ENCODE peak calls at places on chromosome 22, in four cellular contexts. I is GM12878, W is K562, X is HepG2. D is an unnamed sample.

GRCh38 chr22:41241133-41241676 is 474 bp upstream of the CHADL start:
- DNase-seq in W (no peak), I (no peak), X (no peak), D (no peak)

GRCh38 chr22:44351685-44352377 is 39.1 kb upstream of the SHISAL1 start:
- DNase-seq in I (no peak), X (no peak), W (no peak), D (no peak)

GRCh38 chr22:24592144-24592845 is 578 bp downstream of the LRRC75B start:
- DNase-seq in X (no peak), W (no peak), I (no peak), D (no peak)

GRCh38 chr22:41237036-41237706 is 3.6 kb downstream of the CHADL start:
- DNase-seq in I (no peak), W (no peak), X (no peak), D (no peak)

GRCh38 chr22:27397948-27398330 is 403.6 kb downstream of the MN1 start:
- DNase-seq in X (no peak), I (no peak), W (no peak), D (no peak)

GRCh38 chr22:21569459-21570161 is 2.1 kb downstream of the UBE2L3 start:
- DNase-seq in X (no peak), I (no peak), W (no peak), D (no peak)

GRCh38 chr22:28341001-28341400 is 338.6 kb downstream of the TTC28 start:
- DNase-seq in I (no peak), W (no peak), X (no peak), D (no peak)

GRCh38 chr22:27980424-27981148 is 61.5 kb upstream of the PITPNB start:
- DNase-seq in I (no peak), W (no peak), X (no peak), D (no peak)

GRCh38 chr22:49853981-49854791 is 542 bp downstream of the ZBED4 start:
- DNase-seq in X (no peak), W (peak; percentile 19), I (no peak), D (peak; percentile 37)
- TF ChIP-seq TARDBP in X (no peak), W (no peak), I (no peak), D (no peak)

GRCh38 chr22:22666307-22667091 is 22.1 kb downstream of the GGTLC2 start:
- DNase-seq in W (peak; percentile 85), X (peak; percentile 11), I (no peak), D (peak; percentile 52)
- TF ChIP-seq TARDBP in W (no peak), X (no peak), I (no peak), D (no peak)

DNA sequence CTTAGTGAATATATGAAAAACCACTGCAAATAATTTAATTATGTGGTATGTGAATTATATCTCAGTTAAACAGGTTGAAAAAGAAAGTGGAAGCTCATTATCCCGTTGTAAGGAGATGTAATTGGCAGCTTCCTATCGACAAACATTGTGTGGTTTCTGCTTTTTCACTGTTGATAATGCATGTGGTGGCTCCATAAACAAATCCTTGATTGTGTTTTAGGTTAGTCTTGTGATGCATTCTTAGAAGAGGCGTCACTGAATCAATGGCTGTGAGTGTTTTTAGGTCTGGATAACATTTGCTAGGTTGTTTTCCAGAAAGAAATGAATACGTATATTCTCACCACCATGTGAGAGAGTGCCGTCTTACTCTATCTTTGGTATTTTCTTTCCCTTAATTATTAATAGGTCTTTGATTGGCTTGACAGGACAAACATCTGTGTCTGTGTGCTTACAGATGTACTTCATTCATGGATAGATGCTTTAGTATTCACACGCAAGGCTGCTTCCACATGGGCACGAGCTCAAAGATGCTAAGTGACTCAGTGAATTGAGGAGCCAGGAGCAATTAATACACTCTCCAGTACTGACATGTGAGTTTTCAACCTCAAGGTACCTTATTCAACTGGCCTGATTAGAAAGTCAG is 166.7 kb downstream of the TBC1D22A start:
- DNase-seq in X (no peak), W (no peak), I (no peak), D (no peak)
- TF ChIP-seq TARDBP in X (no peak), W (no peak), I (no peak), D (no peak)

GRCh38 chr22:37148031-37148651 is 1.6 kb downstream of the IL2RB start:
- DNase-seq in I (no peak), W (no peak), X (no peak), D (no peak)

GRCh38 chr22:37144180-37144554 is 5.5 kb downstream of the IL2RB start:
- DNase-seq in I (no peak), X (no peak), W (no peak), D (no peak)

GRCh38 chr22:37147186-37147990 is 2.3 kb downstream of the IL2RB start:
- DNase-seq in X (no peak), W (no peak), I (no peak), D (no peak)

GRCh38 chr22:37146507-37147180 is 3.1 kb downstream of the IL2RB start:
- DNase-seq in X (no peak), W (no peak), I (no peak), D (no peak)

DNA sequence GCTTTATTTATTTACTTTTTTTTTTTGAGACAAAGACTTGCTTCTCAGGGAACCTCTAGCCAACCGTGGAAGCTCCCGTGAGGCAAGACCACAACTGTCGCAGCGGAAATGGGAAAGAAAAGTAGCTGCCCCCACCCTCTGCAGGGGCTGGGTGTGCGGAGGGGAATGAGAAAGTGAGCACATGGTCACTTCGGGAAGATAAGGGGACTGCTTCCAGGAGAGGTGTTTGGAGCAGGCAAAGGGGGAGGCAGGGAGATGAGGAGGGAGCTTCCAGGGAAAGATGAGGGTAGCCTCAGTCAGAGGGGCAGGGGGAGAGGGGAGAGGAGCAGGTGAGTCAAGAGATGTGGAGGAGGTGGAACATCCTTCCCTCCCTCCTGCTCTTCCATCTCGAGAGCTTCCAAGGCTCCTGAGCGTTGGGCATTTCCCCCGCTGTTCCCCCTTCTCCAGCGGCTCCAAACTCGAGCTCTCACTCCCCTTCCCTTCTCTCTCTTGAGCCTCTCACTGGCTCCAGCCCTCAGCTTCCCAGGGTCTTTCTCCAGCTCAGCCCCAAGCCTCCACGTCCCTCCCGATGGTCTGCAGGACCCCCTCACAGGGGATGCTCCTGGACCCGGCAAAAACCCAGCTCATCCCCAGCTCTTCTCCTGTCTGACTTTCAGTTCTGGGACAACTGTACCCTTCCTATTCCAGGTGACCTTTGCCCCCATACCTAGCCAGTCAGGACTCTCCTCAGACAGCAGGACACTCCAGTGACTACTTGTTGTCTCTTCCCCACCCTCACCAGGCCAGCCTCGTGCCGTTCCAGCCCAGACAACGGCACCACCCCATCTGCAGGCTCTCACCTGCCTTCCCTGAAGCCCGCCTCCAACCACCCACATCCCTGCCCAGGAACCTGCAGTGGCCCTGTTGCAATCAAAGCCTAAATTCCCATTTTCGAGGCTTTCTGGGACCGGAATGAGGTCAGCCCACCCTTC is 4.0 kb downstream of the IL2RB start:
- DNase-seq in X (no peak), I (no peak), W (no peak), D (no peak)
- TF ChIP-seq TARDBP in X (no peak), I (no peak), W (no peak), D (no peak)

GRCh38 chr22:31090217-31091085 is 9.3 kb downstream of the SMTN start:
- DNase-seq in I (no peak), X (no peak), W (no peak), D (no peak)

GRCh38 chr22:31091106-31091975 is 10.2 kb downstream of the SMTN start:
- DNase-seq in X (no peak), I (no peak), W (no peak), D (no peak)

GRCh38 chr22:31087744-31088215 is 6.7 kb downstream of the SMTN start:
- DNase-seq in W (no peak), X (no peak), I (no peak), D (no peak)

GRCh38 chr22:31088233-31088986 is 7.3 kb downstream of the SMTN start:
- DNase-seq in W (no peak), X (no peak), I (no peak), D (no peak)

DNA sequence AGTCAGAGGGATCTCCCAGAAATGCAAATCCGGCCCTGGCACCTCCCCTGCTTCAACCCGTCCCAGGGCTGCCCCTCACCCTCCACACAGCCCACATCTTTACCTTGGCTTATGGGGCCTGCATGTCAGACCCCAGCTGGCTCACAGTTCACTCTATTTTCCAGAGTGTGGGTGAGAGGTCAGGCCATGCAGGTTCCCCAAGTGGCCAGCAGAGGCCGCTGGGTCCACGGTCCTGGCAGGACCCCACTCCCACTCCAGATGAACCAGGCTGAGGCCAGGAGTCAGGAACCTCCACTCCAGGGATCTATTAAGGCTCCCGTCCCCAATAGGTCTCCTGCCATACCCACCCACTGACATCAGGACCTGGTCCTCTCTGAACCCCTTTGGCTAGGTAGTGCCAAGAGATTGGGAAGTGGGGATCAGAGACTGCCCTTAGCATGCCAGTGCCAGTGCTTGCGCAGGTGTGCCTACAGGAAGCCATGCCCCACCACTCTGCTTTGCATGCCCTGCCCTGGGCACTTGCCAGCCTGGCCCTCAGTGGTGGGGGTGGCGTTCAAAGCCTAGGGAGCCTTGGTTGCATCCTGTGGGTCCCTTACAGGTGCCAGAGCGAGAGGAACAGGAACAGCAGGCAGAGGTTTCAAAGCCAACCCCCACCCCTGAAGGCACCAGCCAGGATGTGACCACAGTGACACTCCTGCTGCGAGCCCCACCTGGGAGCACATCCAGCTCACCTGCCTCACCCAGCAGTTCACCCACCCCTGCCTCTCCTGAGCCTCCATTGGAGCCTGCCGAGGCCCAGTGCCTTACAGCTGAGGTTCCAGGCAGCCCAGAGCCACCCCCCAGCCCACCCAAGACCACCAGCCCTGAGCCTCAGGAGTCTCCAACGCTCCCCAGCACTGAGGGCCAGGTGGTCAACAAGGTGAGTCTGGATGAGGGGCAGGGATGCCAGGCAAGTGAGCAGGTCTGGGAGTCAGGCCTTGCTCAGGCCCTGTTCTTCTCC is 8.3 kb downstream of the SMTN start:
- DNase-seq in X (no peak), W (peak; percentile 64), I (no peak), D (peak; percentile 77)
- TF ChIP-seq TARDBP in X (no peak), W (no peak), I (no peak), D (no peak)

GRCh38 chr22:19065298-19065859 is 56.8 kb downstream of the DGCR2 start:
- DNase-seq in I (no peak), X (no peak), W (no peak), D (no peak)
- TF ChIP-seq TARDBP in I (no peak), X (no peak), W (no peak), D (no peak)

GRCh38 chr22:35275580-35275979 is 18.3 kb downstream of the HMGXB4 start:
- DNase-seq in I (no peak), X (no peak), W (no peak), D (no peak)

GRCh38 chr22:35269630-35270029 is 12.3 kb downstream of the HMGXB4 start:
- DNase-seq in I (no peak), W (no peak), X (no peak), D (no peak)

GRCh38 chr22:35276019-35276418 is 18.7 kb downstream of the HMGXB4 start:
- DNase-seq in I (no peak), W (no peak), X (no peak), D (no peak)

DNA sequence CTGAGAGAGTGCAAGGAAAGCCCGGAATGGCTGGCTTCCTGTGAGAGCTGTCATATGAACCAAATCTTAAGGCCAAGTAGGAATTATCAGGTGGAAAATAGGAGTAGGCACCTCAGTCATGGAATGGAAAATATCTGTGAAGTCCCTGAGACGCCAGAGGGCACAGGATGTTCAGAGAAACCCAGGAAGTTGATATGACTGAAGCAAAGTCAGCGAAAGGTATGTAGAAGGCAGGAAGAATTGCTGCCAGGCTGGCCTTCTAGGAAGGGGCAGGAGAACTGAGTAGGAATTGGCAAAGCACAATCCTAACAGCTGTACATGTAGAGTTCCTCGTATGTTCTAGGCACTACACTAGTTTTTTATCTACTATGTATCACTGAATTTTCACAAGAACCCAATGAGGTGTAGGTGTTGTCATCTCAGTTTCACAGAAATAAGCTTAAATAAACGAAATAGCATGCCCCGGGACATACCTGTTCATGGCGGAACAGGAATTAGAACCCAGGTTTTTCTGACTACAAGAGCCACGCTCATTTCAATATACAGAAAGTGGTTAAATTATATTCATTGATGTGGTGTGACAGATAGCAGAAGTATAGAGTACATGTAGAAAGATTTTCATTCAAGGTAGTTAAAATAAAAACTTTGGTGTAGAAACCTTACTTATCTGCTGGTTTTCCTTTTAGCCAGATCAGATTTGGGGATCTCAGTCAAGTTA is 17.0 kb downstream of the HMGXB4 start:
- DNase-seq in X (no peak), W (no peak), I (no peak), D (no peak)
- TF ChIP-seq TARDBP in X (no peak), W (no peak), I (no peak), D (no peak)